ENCODE peak calls at places on chromosomes 3 and 15, in eight cellular contexts. E is PC-9; H is GM23338; I is mucosa of descending colon; T is ovary; Z is CD8-positive, alpha-beta memory T cell; Y is heart left ventricle; N is naive thymus-derived CD4-positive, alpha-beta T cell. U is an unnamed sample. For H3K4me1, the result is how much of the 10 kb centered on the place peaks cover.

GRCh38 chr15:65212097-65212496 is 824 bp upstream of the CILP start:
- DNase-seq in I (no peak), Y (no peak), Z (peak), N (no peak), H (peak), T (no peak), E (no peak), U (peak)

GRCh38 chr15:84929795-84930371 is 45.4 kb downstream of the SLC28A1 start:
- DNase-seq in H (no peak), I (peak), T (no peak), Y (no peak), E (peak), N (no peak), Z (no peak), U (no peak)

GRCh38 chr3:38577089-38578080 is 72.1 kb downstream of the SCN5A start:
- DNase-seq in T (no peak), N (no peak), Z (no peak), E (no peak), I (no peak), H (peak), Y (no peak), U (no peak)

GRCh38 chr3:104632947-104633346 is 733.8 kb upstream of the ALCAM start:
- DNase-seq in E (no peak), Z (no peak), N (no peak), H (no peak), I (no peak), T (no peak), Y (no peak), U (no peak)

GRCh38 chr3:24494616-24495333 is at the start of gene THRB:
- DNase-seq in Z (no peak), I (peak), E (peak), N (no peak), Y (peak), T (peak), H (peak), U (peak)

GRCh38 chr3:134373942-134374790 is at the start of gene AMOTL2:
- DNase-seq in Z (no peak), Y (peak), E (peak), I (peak), H (peak), T (peak), N (no peak), U (peak)

GRCh38 chr3:62876064-62876463 is 848 bp upstream of the CADPS start:
- DNase-seq in N (no peak), T (peak), H (peak), Z (no peak), I (peak), E (no peak), Y (no peak), U (peak)

GRCh38 chr3:185932213-185932612 is 5.6 kb downstream of the TRA2B start:
- DNase-seq in N (peak), T (no peak), I (no peak), Z (no peak), H (no peak), Y (no peak), E (no peak), U (no peak)

GRCh38 chr3:141426404-141427034 is 58.2 kb downstream of the ZBTB38 start:
- DNase-seq in E (no peak), H (peak), T (peak), Y (peak), Z (no peak), N (no peak), I (peak), U (no peak)

GRCh38 chr15:41233367-41233771 is 2.3 kb downstream of the CHP1 start:
- DNase-seq in H (no peak), Z (no peak), T (no peak), E (peak), Y (no peak), I (no peak), N (no peak), U (no peak)

GRCh38 chr15:31459011-31459748 is 132.5 kb downstream of the KLF13 start:
- DNase-seq in N (peak), H (no peak), Y (no peak), Z (no peak), I (no peak), T (no peak), E (no peak), U (no peak)

GRCh38 chr3:131353946-131354345 is 27.6 kb upstream of the NUDT16 start:
- DNase-seq in Y (no peak), T (no peak), N (no peak), E (no peak), H (no peak), I (no peak), Z (no peak), U (no peak)

GRCh38 chr15:85276921-85277320 is 103.5 kb upstream of the AKAP13 start:
- DNase-seq in Y (no peak), I (no peak), E (no peak), Z (no peak), T (no peak), N (no peak), H (no peak), U (no peak)

GRCh38 chr3:1092771-1093170 is at the start of gene CNTN6:
- DNase-seq in N (no peak), Z (no peak), H (peak), E (no peak), Y (no peak), I (no peak), T (no peak), U (peak)

GRCh38 chr3:177279118-177279815 is 82.0 kb upstream of the TBL1XR1 start:
- DNase-seq in T (no peak), Y (no peak), N (no peak), Z (no peak), E (peak), I (no peak), H (peak), U (no peak)

GRCh38 chr15:60480888-60481287 is 1.9 kb upstream of the ICE2 start:
- DNase-seq in Z (no peak), E (peak), T (no peak), Y (no peak), N (no peak), I (no peak), H (no peak), U (no peak)

GRCh38 chr3:169623971-169624370 is 39.5 kb downstream of the MECOM start:
- DNase-seq in T (no peak), Y (no peak), E (no peak), N (no peak), I (no peak), Z (no peak), H (no peak), U (no peak)

GRCh38 chr15:66646799-66647198 is 55.2 kb upstream of the SMAD6 start:
- DNase-seq in T (no peak), I (no peak), H (no peak), E (no peak), Y (no peak), Z (no peak), N (no peak), U (no peak)

GRCh38 chr3:46276497-46277099 is 34.3 kb downstream of the CCR3 start:
- DNase-seq in N (peak), E (no peak), I (peak), Y (peak), T (peak), H (peak), Z (peak), U (peak)

GRCh38 chr15:33985287-33985686 is 17.0 kb downstream of the CHRM5 start:
- DNase-seq in I (no peak), N (no peak), H (peak), Z (no peak), T (no peak), Y (no peak), E (no peak), U (no peak)

GRCh38 chr3:46271910-46272309 is 29.6 kb downstream of the CCR3 start:
- DNase-seq in I (no peak), N (no peak), Y (no peak), E (no peak), T (no peak), Z (no peak), H (no peak), U (no peak)

GRCh38 chr15:20340331-20340811 is 201.2 kb downstream of the GOLGA6L6 start:
- DNase-seq in N (no peak), E (peak), Z (no peak), T (peak), Y (peak), H (no peak), I (peak), U (no peak)

GRCh38 chr3:142218703-142219102 is 6.7 kb downstream of the GK5 start:
- DNase-seq in N (no peak), I (no peak), Z (no peak), Y (no peak), E (no peak), T (no peak), H (no peak), U (no peak)

GRCh38 chr15:31271706-31272557 is 54.7 kb upstream of the KLF13 start:
- DNase-seq in E (no peak), H (no peak), T (peak), N (no peak), I (peak), Y (no peak), Z (no peak), U (no peak)

GRCh38 chr3:112059497-112059896 is 25.0 kb downstream of the TMPRSS7 start:
- DNase-seq in I (no peak), Z (no peak), Y (no peak), N (no peak), H (no peak), E (peak), T (no peak), U (no peak)

GRCh38 chr15:70492240-70493177 is 270.8 kb downstream of the UACA start:
- DNase-seq in Z (peak), T (peak), E (peak), Y (peak), N (peak), I (peak), H (peak), U (no peak)

GRCh38 chr3:143581972-143582722 is 266.1 kb downstream of the SLC9A9 start:
- DNase-seq in N (no peak), T (no peak), Y (no peak), E (no peak), Z (no peak), I (no peak), H (no peak), U (no peak)

GRCh38 chr3:48402281-48402732 is 27.6 kb downstream of the PLXNB1 start:
- DNase-seq in I (peak), N (no peak), E (no peak), Y (peak), H (no peak), T (peak), Z (no peak), U (peak)

GRCh38 chr3:196643201-196643749 is 3.8 kb downstream of the NRROS start:
- DNase-seq in T (no peak), Z (peak), N (peak), I (peak), E (no peak), Y (no peak), H (no peak), U (no peak)

GRCh38 chr3:100269410-100270217 is 8.8 kb downstream of the TBC1D23 start:
- DNase-seq in H (no peak), Z (no peak), E (peak), N (no peak), I (no peak), Y (no peak), T (no peak), U (peak)

GRCh38 chr15:24772709-24773373 is 97.3 kb downstream of the NPAP1 start:
- DNase-seq in N (peak), Z (peak), E (no peak), Y (peak), T (peak), H (peak), I (peak), U (no peak)

GRCh38 chr3:126551066-126551838 is 7.5 kb downstream of the C3orf22 start:
- DNase-seq in N (no peak), Y (peak), H (no peak), E (no peak), T (no peak), Z (no peak), I (no peak), U (peak)

GRCh38 chr3:77051927-77052542 is 12.1 kb downstream of the ROBO2 start:
- DNase-seq in T (no peak), E (no peak), N (no peak), I (no peak), H (peak), Z (no peak), Y (no peak), U (peak)

GRCh38 chr15:49225572-49226281 is 55.7 kb downstream of the GALK2 start:
- DNase-seq in H (peak), Y (peak), N (no peak), I (no peak), T (no peak), E (no peak), Z (no peak), U (peak)

GRCh38 chr3:125957674-125958510 is 11.1 kb upstream of the ROPN1B start:
- DNase-seq in Z (no peak), T (no peak), H (peak), N (no peak), E (no peak), I (no peak), Y (peak), U (no peak)

GRCh38 chr3:86282106-86282787 is 708.7 kb downstream of the VGLL3 start:
- DNase-seq in T (no peak), N (no peak), H (no peak), I (peak), Z (no peak), E (no peak), Y (peak), U (no peak)

GRCh38 chr15:31125061-31125460 is 23.5 kb upstream of the TRPM1 start:
- DNase-seq in E (no peak), T (no peak), H (no peak), Z (no peak), I (no peak), N (no peak), Y (no peak), U (no peak)

GRCh38 chr3:107990926-107991325 is 99.9 kb downstream of the CD47 start:
- DNase-seq in T (no peak), H (no peak), I (no peak), Z (no peak), Y (no peak), E (no peak), N (no peak), U (no peak)
- H3K4me1 ChIP-seq in T (under half), H (under half), I (under half), Z (under half), Y (under half), E (half or more), N (under half), U (under half)

GRCh38 chr3:2096196-2096595 is 2.5 kb upstream of the CNTN4 start:
- DNase-seq in H (no peak), Y (no peak), Z (no peak), I (no peak), T (no peak), E (no peak), N (no peak), U (no peak)
- H3K4me3 ChIP-seq in H (no peak), Y (no peak), Z (no peak), I (no peak), T (no peak), E (no peak), N (no peak), U (no peak)

GRCh38 chr3:192365571-192365970 is 361.8 kb downstream of the FGF12 start:
- DNase-seq in N (no peak), I (no peak), Z (no peak), H (no peak), E (no peak), T (no peak), Y (no peak), U (no peak)
- H3K4me1 ChIP-seq in N (under half), I (under half), Z (under half), H (under half), E (under half), T (under half), Y (under half), U (under half)

GRCh38 chr3:55484191-55484644 is 2.9 kb downstream of the WNT5A start:
- DNase-seq in Y (no peak), Z (no peak), N (no peak), I (no peak), E (no peak), T (no peak), H (peak), U (no peak)

GRCh38 chr3:55481918-55482495 is 5.1 kb downstream of the WNT5A start:
- DNase-seq in Y (no peak), T (peak), I (peak), E (no peak), N (no peak), Z (no peak), H (peak), U (no peak)

GRCh38 chr3:55483196-55484095 is 3.7 kb downstream of the WNT5A start:
- DNase-seq in Y (no peak), H (peak), Z (no peak), I (no peak), T (peak), E (no peak), N (no peak), U (no peak)

GRCh38 chr3:55482496-55483195 is 4.5 kb downstream of the WNT5A start:
- DNase-seq in Z (no peak), N (no peak), H (peak), T (peak), Y (no peak), E (no peak), I (peak), U (no peak)

GRCh38 chr3:55481067-55481917 is 5.8 kb downstream of the WNT5A start:
- DNase-seq in Y (no peak), E (no peak), Z (no peak), N (no peak), I (peak), T (peak), H (peak), U (no peak)
- H3K4me3 ChIP-seq in Y (peak), E (no peak), Z (no peak), N (no peak), I (no peak), T (peak), H (peak), U (no peak)

DNA sequence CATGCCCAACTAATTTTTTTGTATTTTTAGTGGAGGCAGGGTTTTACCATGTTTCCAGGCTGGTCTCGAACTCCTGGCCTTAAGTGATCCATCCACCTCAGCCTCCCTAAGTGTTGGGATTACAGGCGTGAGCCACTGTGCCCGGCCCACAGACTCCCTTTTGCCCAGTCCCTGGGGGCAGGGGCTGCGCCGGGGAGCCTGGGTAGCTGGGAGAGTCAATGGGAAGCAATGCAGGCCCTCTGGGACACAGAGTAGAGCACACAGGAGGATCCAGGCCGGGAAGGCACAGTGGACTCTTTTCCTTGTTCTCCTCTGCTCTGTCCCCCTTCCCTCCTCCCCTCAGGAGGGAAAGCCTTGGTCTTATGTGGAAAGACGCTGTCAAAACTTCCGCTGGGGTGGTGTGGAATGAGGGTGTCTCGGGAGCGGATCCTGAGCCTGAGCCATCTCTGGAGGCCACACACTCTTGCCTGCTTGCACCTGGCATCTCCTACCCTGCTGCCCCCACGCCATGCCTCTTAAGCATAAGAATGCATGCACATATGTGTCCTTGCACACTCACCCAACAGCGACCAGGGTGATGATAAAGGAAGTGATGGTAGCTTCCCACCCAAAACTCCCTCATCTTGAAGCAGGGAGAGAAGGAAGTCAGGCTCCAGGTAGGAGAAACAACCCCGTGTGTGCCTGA is 11.9 kb upstream of the PRKCD start:
- DNase-seq in H (no peak), E (no peak), I (peak), Z (no peak), N (no peak), T (no peak), Y (peak), U (no peak)
- H3K4me1 ChIP-seq in H (under half), E (half or more), I (half or more), Z (under half), N (under half), T (under half), Y (under half), U (under half)

GRCh38 chr15:73939138-73939537 is 12.9 kb downstream of the LOXL1 start:
- DNase-seq in Y (peak), T (no peak), I (no peak), Z (no peak), E (no peak), H (no peak), N (no peak), U (no peak)

GRCh38 chr15:73941449-73941848 is 15.2 kb downstream of the LOXL1 start:
- DNase-seq in E (no peak), Z (no peak), N (no peak), H (no peak), T (no peak), Y (no peak), I (no peak), U (no peak)

GRCh38 chr15:73941044-73941443 is 14.8 kb downstream of the LOXL1 start:
- DNase-seq in I (no peak), E (peak), N (no peak), Z (no peak), Y (peak), T (no peak), H (no peak), U (no peak)

GRCh38 chr15:73941871-73942635 is 15.8 kb downstream of the LOXL1 start:
- DNase-seq in T (no peak), N (no peak), H (no peak), Z (no peak), Y (peak), I (no peak), E (peak), U (no peak)

GRCh38 chr15:73940061-73940981 is 14.1 kb downstream of the LOXL1 start:
- DNase-seq in T (no peak), H (no peak), N (no peak), E (no peak), Y (peak), Z (no peak), I (no peak), U (no peak)
- H3K4me3 ChIP-seq in T (no peak), H (no peak), N (no peak), E (peak), Y (no peak), Z (no peak), I (no peak), U (no peak)

GRCh38 chr3:34111361-34111760 is 312.9 kb downstream of the PDCD6IP start:
- DNase-seq in T (no peak), Z (no peak), Y (no peak), I (no peak), N (no peak), H (peak), E (no peak), U (no peak)
- H3K4me1 ChIP-seq in T (under half), Z (under half), Y (under half), I (under half), N (under half), H (under half), E (under half), U (under half)

GRCh38 chr3:16176391-16177030 is 2.0 kb downstream of the GALNT15 start:
- DNase-seq in T (no peak), Z (no peak), Y (no peak), E (no peak), N (no peak), H (no peak), I (no peak), U (no peak)
- H3K4me3 ChIP-seq in T (peak), Z (no peak), Y (peak), E (no peak), N (no peak), H (no peak), I (no peak), U (no peak)